ENCODE peak calls at places on chromosomes 6 and 20, in four cellular contexts. P is ovary, C is sigmoid colon, Q is H1. F is an unnamed sample.

GRCh38 chr6:29236060-29236459 is 65.4 kb downstream of the OR2J2 start:
- DNase-seq in Q (no peak), C (no peak), P (no peak), F (no peak)

GRCh38 chr6:158158123-158158522 is 9.9 kb downstream of the SERAC1 start:
- DNase-seq in C (no peak), Q (no peak), P (no peak), F (no peak)

GRCh38 chr6:34484899-34485298 is 19.0 kb downstream of the PACSIN1 start:
- DNase-seq in C (no peak), P (no peak), Q (no peak), F (no peak)

GRCh38 chr6:79868098-79868722 is 79.1 kb downstream of the ELOVL4 start:
- DNase-seq in P (peak; percentile 23), Q (peak; percentile 49), C (no peak), F (peak; percentile 54)

GRCh38 chr6:68978411-68978810 is 343.3 kb downstream of the ADGRB3 start:
- DNase-seq in C (no peak), P (no peak), Q (no peak), F (no peak)

GRCh38 chr6:7389162-7389450 is 436 bp downstream of the CAGE1 start:
- DNase-seq in C (peak; percentile 86), Q (no peak), P (no peak), F (no peak)

GRCh38 chr20:48603116-48603818 is 224.5 kb downstream of the PREX1 start:
- DNase-seq in Q (no peak), P (no peak), C (peak; percentile 50), F (no peak)

GRCh38 chr6:76702187-76702586 is 629.7 kb upstream of the IMPG1 start:
- DNase-seq in C (no peak), P (no peak), Q (no peak), F (no peak)

GRCh38 chr6:142913511-142914047 is 31.4 kb downstream of the HIVEP2 start:
- DNase-seq in P (no peak), C (no peak), Q (no peak), F (no peak)

GRCh38 chr20:46979603-46980241 is 85.1 kb downstream of the EYA2 start:
- DNase-seq in P (no peak), C (no peak), Q (no peak), F (no peak)

GRCh38 chr20:45727044-45727443 is 4.9 kb downstream of the SPINT4 start:
- DNase-seq in P (no peak), C (no peak), Q (no peak), F (no peak)

GRCh38 chr20:38198238-38198861 is 33.3 kb upstream of the TGM2 start:
- DNase-seq in C (peak; percentile 50), Q (no peak), P (no peak), F (no peak)

GRCh38 chr6:84093405-84094049 is 60.0 kb downstream of the MRAP2 start:
- DNase-seq in C (no peak), P (no peak), Q (no peak), F (no peak)

GRCh38 chr6:157637941-157638340 is 185.1 kb upstream of the SNX9 start:
- DNase-seq in P (no peak), Q (no peak), C (peak; percentile 24), F (no peak)

GRCh38 chr6:143657809-143658208 is 20.0 kb upstream of the PHACTR2 start:
- DNase-seq in Q (no peak), C (no peak), P (no peak), F (no peak)

GRCh38 chr6:57822896-57823358 is 505.5 kb downstream of the PRIM2 start:
- DNase-seq in C (no peak), P (no peak), Q (peak; percentile 90), F (no peak)

GRCh38 chr20:53142651-53143177 is 170.6 kb downstream of the TSHZ2 start:
- DNase-seq in C (no peak), P (no peak), Q (no peak), F (no peak)

GRCh38 chr20:10179574-10180298 is 38.9 kb upstream of the SNAP25 start:
- DNase-seq in Q (peak; percentile 52), P (peak; percentile 21), C (no peak), F (peak; percentile 19)

GRCh38 chr6:141552031-141552430 is 580.7 kb upstream of the GJE1 start:
- DNase-seq in C (no peak), P (no peak), Q (no peak), F (no peak)

GRCh38 chr20:47610247-47610944 is 108.7 kb downstream of the NCOA3 start:
- DNase-seq in Q (no peak), C (peak; percentile 71), P (peak; percentile 28), F (no peak)

DNA sequence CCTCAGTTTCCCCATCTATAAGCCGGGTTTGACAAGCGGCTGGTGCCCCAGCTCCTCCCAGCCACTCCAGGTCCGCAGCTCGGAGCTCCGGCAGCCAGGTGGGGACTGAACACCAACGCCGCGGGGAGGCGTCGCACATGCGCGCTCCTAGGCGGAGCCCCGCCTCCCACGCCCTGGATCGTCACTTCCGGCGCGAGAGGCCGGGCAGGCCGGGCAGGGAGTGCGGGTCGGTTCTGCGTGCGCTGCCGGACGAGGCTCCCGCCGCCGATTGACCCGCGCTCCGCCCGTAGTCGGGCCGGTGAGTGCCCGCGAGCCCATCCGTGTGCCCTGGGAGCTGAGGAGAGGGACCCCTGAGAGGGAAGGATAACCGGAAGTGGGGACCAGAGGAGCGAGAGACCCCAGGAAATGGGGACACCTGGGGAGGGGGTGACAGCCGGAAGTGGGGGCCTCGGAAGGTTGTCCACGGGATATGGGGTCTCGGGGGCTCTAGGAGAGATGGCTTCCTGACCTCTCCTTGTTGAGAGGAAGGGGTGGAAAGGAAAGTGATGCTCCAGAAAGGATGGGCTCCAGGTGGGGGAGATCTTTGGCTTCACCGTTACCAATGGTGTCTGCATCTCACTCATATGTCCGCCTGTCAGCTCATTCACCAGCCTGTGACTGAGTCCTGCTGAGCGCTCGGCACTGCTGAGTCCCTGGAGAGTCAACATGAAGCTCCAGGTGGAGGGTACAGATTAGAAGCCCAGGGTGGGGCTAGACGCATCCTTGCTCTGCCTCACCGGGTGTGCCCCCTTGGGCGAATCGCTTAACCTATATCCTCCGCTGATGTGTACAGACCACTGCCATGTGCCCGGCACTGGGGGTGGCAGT is at the start of gene TTPAL:
- DNase-seq in P (peak; percentile 91), Q (peak; percentile 95), C (peak; percentile 95), F (peak; percentile 89)
- TF ChIP-seq EP300 in P (no peak), Q (no peak), C (no peak), F (peak; percentile 68)

DNA sequence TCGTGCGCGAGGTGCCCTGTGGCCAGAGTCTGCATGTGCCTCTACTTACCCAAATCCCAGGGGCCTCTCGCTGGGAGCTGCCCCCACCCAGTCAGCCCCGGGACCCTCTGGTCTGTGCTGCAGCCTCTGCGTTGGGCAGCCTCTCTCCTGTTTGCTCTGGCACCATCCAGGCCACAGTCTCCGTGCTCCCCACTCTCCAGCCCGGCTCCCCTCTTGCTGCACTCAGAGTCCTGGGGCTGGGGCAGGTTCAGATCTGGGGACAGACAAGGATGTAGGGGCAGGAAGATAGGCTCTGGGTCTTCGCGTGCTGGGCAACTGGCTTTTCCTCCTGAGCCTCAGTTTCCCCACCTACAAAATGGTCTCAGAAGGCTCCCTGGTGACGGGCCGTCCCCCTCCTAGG is 70.8 kb upstream of the GATA5 start:
- DNase-seq in Q (no peak), C (no peak), P (no peak), F (no peak)
- TF ChIP-seq EP300 in Q (no peak), C (no peak), P (no peak), F (no peak)

GRCh38 chr6:32833599-32834155 is 4.9 kb downstream of the TAP2 start:
- DNase-seq in Q (no peak), C (no peak), P (no peak), F (no peak)

GRCh38 chr6:32830017-32830416 is 8.5 kb downstream of the TAP2 start:
- DNase-seq in Q (no peak), C (no peak), P (no peak), F (no peak)

GRCh38 chr6:32832535-32832934 is 6.0 kb downstream of the TAP2 start:
- DNase-seq in P (no peak), C (no peak), Q (no peak), F (no peak)

GRCh38 chr6:32829495-32829894 is 9.0 kb downstream of the TAP2 start:
- DNase-seq in C (no peak), Q (no peak), P (no peak), F (no peak)

DNA sequence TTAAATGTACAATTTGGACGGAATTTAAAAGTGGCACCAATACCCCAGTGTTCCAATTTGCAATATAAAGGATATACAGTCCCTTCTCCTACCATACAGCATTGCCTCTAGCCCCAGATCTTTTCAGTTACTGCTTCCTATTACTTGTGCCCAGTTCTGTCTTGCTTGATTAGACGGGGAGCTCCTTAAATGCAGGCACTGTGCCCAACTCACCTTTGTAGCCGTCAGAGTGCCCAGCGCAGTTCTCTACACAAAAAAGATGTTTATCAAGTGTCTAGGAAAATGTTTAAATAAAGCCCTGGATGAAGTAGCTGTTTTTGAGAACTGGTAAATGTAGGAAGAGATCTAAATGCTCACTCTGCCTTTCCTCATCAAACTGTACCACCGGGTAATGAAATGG is 7.6 kb downstream of the TAP2 start:
- DNase-seq in Q (no peak), P (no peak), C (no peak), F (no peak)
- TF ChIP-seq EP300 in Q (no peak), P (no peak), C (no peak), F (no peak)

DNA sequence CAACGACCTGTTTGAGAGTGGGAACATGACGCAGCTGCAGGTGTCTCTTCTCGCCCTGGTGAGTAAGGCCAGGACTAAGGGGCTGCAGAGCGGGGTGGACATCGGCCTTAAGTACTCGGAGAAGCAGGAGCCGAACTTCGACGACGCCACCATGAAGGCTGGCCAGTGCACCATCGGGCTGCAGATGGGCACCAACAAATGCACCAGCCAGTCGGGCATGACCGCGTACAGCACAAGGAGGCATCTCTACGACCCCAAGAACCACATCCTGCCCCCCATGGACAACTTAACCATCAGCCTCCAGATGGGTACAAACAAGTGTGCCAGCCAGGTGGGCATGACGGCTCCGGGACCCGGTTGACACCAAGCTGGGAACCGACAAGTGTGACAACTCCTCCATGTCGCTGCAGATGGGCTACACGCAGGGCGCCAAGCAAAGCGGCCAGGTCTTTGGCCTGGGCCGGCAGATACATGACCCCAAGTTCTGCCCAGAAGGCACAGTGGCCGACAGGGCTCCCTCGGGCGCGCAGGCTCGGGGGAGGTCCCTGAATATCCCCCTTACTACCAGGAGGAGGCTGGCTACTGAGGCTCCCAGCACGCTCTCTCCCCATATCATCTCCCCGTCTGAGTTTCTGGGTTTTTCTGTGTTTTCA is 15.9 kb upstream of the AMD1 start:
- DNase-seq in C (no peak), Q (no peak), P (no peak), F (no peak)
- TF ChIP-seq EP300 in C (no peak), Q (no peak), P (no peak), F (no peak)

F was measured in HepG2.